ENCODE peak calls at places on chromosomes 13 and 19, in seven cellular contexts. R, Y, A, V, X, Z and W are unnamed samples.

GRCh38 chr19:31947436-31947835 is 398.0 kb upstream of the ZNF507 start:
- DNase-seq in R (no peak), Y (no peak), A (no peak), V (no peak), X (no peak), Z (no peak), W (no peak)

GRCh38 chr19:40663712-40664692 is 26.4 kb downstream of the NUMBL start:
- DNase-seq in R (peak; percentile 21), Y (no peak), A (no peak), V (no peak), X (no peak), Z (no peak), W (no peak)

GRCh38 chr19:50238043-50238442 is 34.6 kb downstream of the MYH14 start:
- DNase-seq in R (peak; percentile 41), Y (no peak), A (no peak), V (no peak), X (no peak), Z (no peak), W (no peak)

GRCh38 chr19:32101206-32101605 is 244.2 kb upstream of the ZNF507 start:
- DNase-seq in R (no peak), Y (no peak), A (no peak), V (no peak), X (no peak), Z (no peak), W (no peak)

GRCh38 chr13:76994281-76994680 is 2.4 kb downstream of the CLN5 start:
- DNase-seq in R (no peak), Y (no peak), A (no peak), V (no peak), X (no peak), Z (no peak), W (no peak)

GRCh38 chr19:35265126-35265995 is 3.4 kb upstream of the USF2 start:
- DNase-seq in R (peak; percentile 50), Y (peak; percentile 8), A (no peak), V (peak; percentile 68), X (no peak), Z (no peak), W (no peak)

GRCh38 chr19:44890366-44891015 is 563 bp upstream of the TOMM40 start:
- DNase-seq in R (peak; percentile 100), Y (no peak), A (no peak), V (no peak), X (peak; percentile 100), Z (peak; percentile 86), W (no peak)

GRCh38 chr13:111413407-111414187 is 93.2 kb downstream of the TEX29 start:
- DNase-seq in R (no peak), Y (no peak), A (no peak), V (no peak), X (no peak), Z (no peak), W (no peak)

GRCh38 chr19:6113616-6114188 is 3.4 kb upstream of the RFX2 start:
- DNase-seq in R (no peak), Y (no peak), A (no peak), V (no peak), X (no peak), Z (no peak), W (no peak)

GRCh38 chr19:6105444-6105843 is 4.9 kb downstream of the RFX2 start:
- DNase-seq in R (no peak), Y (no peak), A (no peak), V (no peak), X (no peak), Z (no peak), W (no peak)

GRCh38 chr19:6110360-6110977 is at the start of gene RFX2:
- DNase-seq in R (peak; percentile 98), Y (peak; percentile 99), A (peak; percentile 98), V (peak; percentile 99), X (peak; percentile 98), Z (peak; percentile 96), W (peak; percentile 99)

GRCh38 chr19:6108721-6109633 is 1.3 kb downstream of the RFX2 start:
- DNase-seq in R (no peak), Y (peak; percentile 66), A (peak; percentile 46), V (peak; percentile 28), X (peak; percentile 39), Z (peak; percentile 53), W (peak; percentile 41)

GRCh38 chr19:6109947-6110346 is 353 bp downstream of the RFX2 start:
- DNase-seq in R (no peak), Y (peak; percentile 27), A (no peak), V (no peak), X (no peak), Z (no peak), W (no peak)
- TF ChIP-seq CTCF in R (no peak), Y (no peak), A (no peak), V (no peak), X (no peak), Z (no peak), W (no peak)

GRCh38 chr19:1353144-1353543 is 30.6 kb upstream of the NDUFS7 start:
- DNase-seq in R (no peak), Y (no peak), A (no peak), V (no peak), X (no peak), Z (no peak), W (no peak)

GRCh38 chr19:1355258-1355973 is 28.3 kb upstream of the NDUFS7 start:
- DNase-seq in R (no peak), Y (no peak), A (no peak), V (no peak), X (no peak), Z (no peak), W (no peak)

GRCh38 chr19:1357695-1358094 is 26.0 kb upstream of the NDUFS7 start:
- DNase-seq in R (no peak), Y (no peak), A (no peak), V (no peak), X (no peak), Z (no peak), W (no peak)

GRCh38 chr19:1355974-1356865 is 27.5 kb upstream of the NDUFS7 start:
- DNase-seq in R (no peak), Y (peak; percentile 43), A (no peak), V (no peak), X (no peak), Z (no peak), W (no peak)

DNA sequence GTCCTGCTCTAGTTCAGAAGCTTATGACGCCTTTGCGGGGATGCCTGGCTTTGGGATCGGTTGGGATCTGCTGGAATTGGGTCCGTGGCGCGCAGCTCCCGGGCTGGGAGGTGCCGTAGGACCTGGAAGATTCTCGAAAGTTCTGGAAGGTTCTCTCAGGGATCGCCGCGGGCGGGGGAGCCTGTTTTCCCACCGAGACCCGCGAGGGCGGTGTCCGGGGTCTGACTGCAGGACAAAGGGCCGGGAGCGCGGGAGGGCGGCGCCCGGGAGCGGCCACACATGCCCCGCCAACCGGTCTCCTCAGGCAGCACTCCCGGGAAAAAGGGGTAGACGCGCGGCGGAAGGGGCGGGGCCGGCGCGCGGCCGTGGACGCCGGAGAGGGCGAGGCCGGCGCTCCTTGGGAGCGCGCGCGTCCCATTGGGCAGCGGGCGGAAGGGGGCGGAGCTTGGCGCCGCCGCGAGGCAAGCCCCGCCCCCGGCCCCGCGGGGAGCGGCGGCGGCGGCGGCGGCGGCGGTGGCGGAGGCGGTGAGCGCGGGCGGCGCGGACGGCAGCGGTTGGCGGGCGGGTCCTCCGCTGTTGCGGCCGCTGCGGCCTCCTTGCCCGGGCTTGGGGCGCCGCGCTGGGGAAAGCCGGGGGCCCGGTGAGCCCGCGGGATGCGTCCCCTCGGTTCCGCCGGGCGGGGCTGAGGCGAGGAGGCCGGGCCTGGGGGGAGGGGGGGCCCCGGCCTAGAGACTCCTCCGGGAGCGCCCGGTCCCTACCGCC is 29.0 kb upstream of the NDUFS7 start:
- DNase-seq in R (peak; percentile 90), Y (peak; percentile 93), A (peak; percentile 64), V (peak; percentile 91), X (peak; percentile 81), Z (peak; percentile 50), W (peak; percentile 84)
- TF ChIP-seq CTCF in R (no peak), Y (no peak), A (no peak), V (no peak), X (no peak), Z (no peak), W (no peak)

GRCh38 chr19:58059003-58059671 is at the start of gene ZNF135:
- DNase-seq in R (peak; percentile 64), Y (peak; percentile 79), A (peak; percentile 35), V (peak; percentile 78), X (peak; percentile 70), Z (peak; percentile 52), W (peak; percentile 71)

GRCh38 chr19:58060231-58060630 is 1.1 kb downstream of the ZNF135 start:
- DNase-seq in R (no peak), Y (no peak), A (no peak), V (no peak), X (no peak), Z (no peak), W (no peak)

GRCh38 chr19:58058428-58058827 is 654 bp upstream of the ZNF135 start:
- DNase-seq in R (no peak), Y (no peak), A (no peak), V (no peak), X (no peak), Z (no peak), W (no peak)

GRCh38 chr19:58056861-58057260 is 2.2 kb upstream of the ZNF135 start:
- DNase-seq in R (no peak), Y (no peak), A (no peak), V (no peak), X (no peak), Z (no peak), W (no peak)

DNA sequence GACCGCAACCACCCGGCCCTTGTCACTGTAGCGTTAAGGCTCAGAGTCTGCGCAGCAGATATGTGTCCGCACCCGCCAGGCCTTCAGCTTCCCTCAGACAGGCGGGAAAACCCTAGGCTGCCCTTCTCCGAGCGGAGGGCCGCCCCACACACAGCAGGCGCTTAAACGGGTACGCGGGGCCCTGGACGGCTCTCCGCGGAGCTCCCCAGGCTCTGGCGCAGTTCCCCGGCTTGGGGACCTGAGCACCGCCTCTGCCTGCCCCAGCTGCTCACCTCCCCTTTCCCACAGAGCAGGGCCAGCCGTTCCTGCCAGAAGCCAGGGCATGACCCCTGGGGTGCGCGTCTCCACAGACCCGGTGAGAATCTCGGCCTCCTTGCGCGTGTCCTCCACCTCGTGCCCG is 599 bp downstream of the ZNF135 start:
- DNase-seq in R (no peak), Y (no peak), A (no peak), V (no peak), X (no peak), Z (no peak), W (no peak)
- TF ChIP-seq CTCF in R (no peak), Y (no peak), A (no peak), V (no peak), X (no peak), Z (no peak), W (no peak)

DNA sequence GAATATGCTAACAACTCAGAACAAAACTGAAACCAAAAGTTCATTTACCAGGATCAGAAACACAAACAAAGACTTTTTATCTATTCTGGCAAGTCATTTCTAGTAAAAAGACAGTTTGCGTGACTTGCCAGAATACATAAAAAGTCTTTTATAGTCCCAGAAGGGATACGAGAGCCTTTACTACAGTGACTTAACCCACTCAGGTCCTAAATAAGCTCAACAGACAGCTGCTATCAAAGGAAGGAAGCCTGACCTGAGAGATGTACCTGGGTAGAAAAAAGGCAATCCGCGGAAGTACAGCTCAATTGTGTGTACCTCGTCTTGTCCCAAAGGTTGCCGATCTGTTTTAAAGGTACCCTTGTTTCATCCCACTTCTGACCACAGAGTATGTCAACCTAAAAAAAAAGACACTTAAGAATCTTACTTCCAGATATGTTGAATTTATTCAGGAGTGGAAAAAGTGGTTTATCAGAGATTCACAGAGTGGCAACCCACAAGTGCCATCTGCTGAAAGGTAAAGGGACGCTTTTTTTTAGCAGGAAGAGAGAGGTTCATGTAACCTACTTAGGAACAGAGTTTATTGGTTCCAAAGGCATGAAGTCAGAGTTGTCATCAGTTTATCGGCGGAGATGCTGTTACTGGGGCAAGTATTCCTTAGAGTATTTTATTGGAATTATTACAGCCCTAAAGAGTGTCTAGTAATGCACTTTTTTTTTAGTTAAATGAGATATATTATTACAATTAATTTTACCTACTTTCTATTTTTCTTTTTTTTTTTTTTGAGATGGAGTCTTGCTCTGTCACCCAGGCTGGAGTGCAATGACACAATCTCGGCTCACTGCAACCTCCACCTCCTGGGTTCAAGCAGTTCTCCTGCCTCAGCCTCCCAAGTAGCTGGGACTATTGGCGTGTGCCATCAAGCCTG is 69.7 kb upstream of the C1QTNF9B start:
- DNase-seq in R (no peak), Y (no peak), A (no peak), V (no peak), X (no peak), Z (no peak), W (no peak)
- TF ChIP-seq CTCF in R (no peak), Y (no peak), A (no peak), V (no peak), X (no peak), Z (no peak), W (no peak)